ENCODE peak calls at places on chromosomes 3 and 15, in six cellular contexts. Q is NAMALWA, T is esophagus muscularis mucosa, J is NCI-H345, V is fibroblast of the conjunctiva, U is EH. O is an unnamed sample.

GRCh38 chr3:174101244-174101643 is 703.7 kb downstream of the NLGN1 start:
- DNase-seq in Q (no peak), T (no peak), J (no peak), V (no peak), U (peak), O (no peak)

GRCh38 chr3:132407025-132407424 is 10.3 kb upstream of the DNAJC13 start:
- DNase-seq in Q (peak), T (no peak), J (no peak), V (no peak), U (no peak), O (no peak)

GRCh38 chr15:32864051-32864450 is 146.2 kb downstream of the GREM1 start:
- DNase-seq in Q (no peak), T (no peak), J (no peak), V (no peak), U (no peak), O (no peak)

GRCh38 chr15:50906954-50907865 is 1.3 kb upstream of the AP4E1 start:
- DNase-seq in Q (peak), T (no peak), J (no peak), V (no peak), U (no peak), O (no peak)

GRCh38 chr3:114151091-114151490 is 27.8 kb downstream of the DRD3 start:
- DNase-seq in Q (no peak), T (no peak), J (no peak), V (no peak), U (no peak), O (no peak)

GRCh38 chr15:81450721-81451120 is 76.7 kb upstream of the TMC3 start:
- DNase-seq in Q (no peak), T (no peak), J (no peak), V (no peak), U (no peak), O (no peak)

GRCh38 chr3:168865022-168865551 is 769.4 kb upstream of the GOLIM4 start:
- DNase-seq in Q (peak), T (no peak), J (peak), V (peak), U (peak), O (no peak)

GRCh38 chr3:113304856-113305540 is 93.6 kb downstream of the BOC start:
- DNase-seq in Q (no peak), T (no peak), J (no peak), V (no peak), U (peak), O (no peak)

GRCh38 chr15:67087507-67088172 is 22.2 kb downstream of the SMAD3 start:
- DNase-seq in Q (no peak), T (no peak), J (no peak), V (no peak), U (no peak), O (no peak)

GRCh38 chr3:57464011-57464410 is 80.1 kb downstream of the DNAH12 start:
- DNase-seq in Q (no peak), T (no peak), J (no peak), V (no peak), U (no peak), O (no peak)

GRCh38 chr15:74891469-74891868 is 1.6 kb downstream of the MPI start:
- DNase-seq in Q (no peak), T (no peak), J (no peak), V (no peak), U (no peak), O (no peak)

GRCh38 chr3:4413467-4413866 is 53.6 kb downstream of the SUMF1 start:
- DNase-seq in Q (no peak), T (no peak), J (no peak), V (no peak), U (peak), O (no peak)

GRCh38 chr3:15175590-15175989 is 30.5 kb upstream of the CAPN7 start:
- DNase-seq in Q (no peak), T (no peak), J (no peak), V (no peak), U (no peak), O (no peak)

GRCh38 chr3:50442940-50443579 is 60.4 kb downstream of the CACNA2D2 start:
- DNase-seq in Q (no peak), T (no peak), J (no peak), V (no peak), U (no peak), O (no peak)

GRCh38 chr3:66662894-66663293 is 162.1 kb upstream of the LRIG1 start:
- DNase-seq in Q (no peak), T (no peak), J (no peak), V (no peak), U (no peak), O (no peak)

GRCh38 chr15:97858278-97858677 is 102.2 kb upstream of the ARRDC4 start:
- DNase-seq in Q (no peak), T (no peak), J (no peak), V (no peak), U (no peak), O (no peak)

GRCh38 chr15:81789403-81789802 is 256.4 kb downstream of the MEX3B start:
- DNase-seq in Q (no peak), T (peak), J (peak), V (no peak), U (no peak), O (peak)

GRCh38 chr3:166190360-166190759 is 353.1 kb upstream of the BCHE start:
- DNase-seq in Q (no peak), T (no peak), J (peak), V (no peak), U (no peak), O (no peak)

GRCh38 chr3:172856766-172857742 is 106.5 kb downstream of the ECT2 start:
- DNase-seq in Q (no peak), T (no peak), J (no peak), V (no peak), U (peak), O (no peak)

GRCh38 chr15:52103217-52104207 is 9.1 kb downstream of the BCL2L10 start:
- DNase-seq in Q (no peak), T (no peak), J (no peak), V (peak), U (peak), O (no peak)

GRCh38 chr3:176521531-176522175 is 675.6 kb downstream of the TBL1XR1 start:
- DNase-seq in Q (no peak), T (no peak), J (no peak), V (peak), U (peak), O (no peak)

GRCh38 chr3:102179321-102180290 is 255.2 kb upstream of the ZPLD1 start:
- DNase-seq in Q (peak), T (no peak), J (no peak), V (no peak), U (peak), O (no peak)

GRCh38 chr3:197501496-197501878 is 54.3 kb downstream of the BDH1 start:
- DNase-seq in Q (peak), T (no peak), J (no peak), V (no peak), U (peak), O (no peak)

GRCh38 chr3:15297592-15298350 is 34.6 kb downstream of the SH3BP5 start:
- DNase-seq in Q (no peak), T (no peak), J (no peak), V (no peak), U (no peak), O (no peak)

GRCh38 chr3:78687520-78687919 is 1080.3 kb downstream of the ROBO1 start:
- DNase-seq in Q (no peak), T (no peak), J (no peak), V (no peak), U (no peak), O (no peak)

GRCh38 chr15:67495585-67495984 is 25.3 kb upstream of the C15orf61 start:
- DNase-seq in Q (no peak), T (no peak), J (no peak), V (no peak), U (no peak), O (no peak)

GRCh38 chr15:34161329-34161953 is 48.5 kb downstream of the KATNBL1 start:
- DNase-seq in Q (no peak), T (no peak), J (no peak), V (no peak), U (no peak), O (no peak)

GRCh38 chr3:81216192-81216591 is 545.3 kb downstream of the GBE1 start:
- DNase-seq in Q (no peak), T (no peak), J (no peak), V (peak), U (peak), O (no peak)

GRCh38 chr3:44831241-44831640 is 30.5 kb upstream of the TMEM42 start:
- DNase-seq in Q (no peak), T (no peak), J (no peak), V (no peak), U (no peak), O (no peak)

GRCh38 chr15:60970246-60971170 is 258.6 kb downstream of the RORA start:
- DNase-seq in Q (no peak), T (peak), J (no peak), V (no peak), U (peak), O (no peak)

GRCh38 chr3:56783644-56784451 is 17.9 kb downstream of the ARHGEF3 start:
- DNase-seq in Q (peak), T (no peak), J (peak), V (peak), U (peak), O (no peak)

GRCh38 chr15:39881790-39882189 is 38.3 kb downstream of the GPR176 start:
- DNase-seq in Q (no peak), T (no peak), J (no peak), V (no peak), U (no peak), O (no peak)

O was measured in vagina.